ENCODE peak calls at places on chromosomes 1 and 21, in seven cellular contexts. R is left ventricle myocardium inferior, S is A673, F is astrocyte of the cerebellum, G is IMR-90, L is BE2C, O is AG04450. I is an unnamed sample.

GRCh38 chr21:38721055-38721454 is 84.7 kb upstream of the ETS2 start:
- DNase-seq in S (no peak), R (no peak), F (no peak), L (no peak), G (no peak), O (no peak), I (no peak)

GRCh38 chr1:5947978-5948680 is 44.1 kb downstream of the NPHP4 start:
- DNase-seq in O (no peak), R (no peak), G (no peak), S (no peak), F (no peak), L (no peak), I (peak; percentile 91)

GRCh38 chr1:52502789-52503188 is 50.1 kb downstream of the TUT4 start:
- DNase-seq in G (no peak), R (no peak), S (peak; percentile 6), L (peak; percentile 7), F (no peak), O (no peak), I (no peak)

GRCh38 chr1:171850951-171851350 is 9.7 kb downstream of the DNM3 start:
- DNase-seq in O (no peak), F (no peak), L (no peak), R (no peak), S (no peak), G (no peak), I (no peak)

GRCh38 chr1:93977546-93977945 is 68.3 kb upstream of the GCLM start:
- DNase-seq in F (no peak), O (no peak), L (no peak), S (no peak), G (peak; percentile 78), R (no peak), I (no peak)

GRCh38 chr1:44019398-44020044 is 11.7 kb downstream of the SLC6A9 start:
- DNase-seq in F (no peak), S (no peak), G (no peak), O (no peak), R (no peak), L (no peak), I (no peak)

GRCh38 chr1:15168479-15168878 is 14.9 kb downstream of the TMEM51 start:
- DNase-seq in S (no peak), R (no peak), L (no peak), G (peak; percentile 99), F (no peak), O (peak; percentile 86), I (no peak)

GRCh38 chr1:43556772-43557171 is 26.1 kb downstream of the PTPRF start:
- DNase-seq in S (no peak), F (no peak), L (no peak), G (no peak), O (no peak), R (no peak), I (no peak)

GRCh38 chr1:2314297-2314802 is 77.0 kb downstream of the MORN1 start:
- DNase-seq in R (peak; percentile 72), S (peak; percentile 82), L (peak; percentile 59), O (no peak), F (no peak), G (peak; percentile 36), I (no peak)

GRCh38 chr1:199875856-199876255 is 151.7 kb upstream of the NR5A2 start:
- DNase-seq in F (no peak), R (no peak), S (no peak), L (no peak), O (no peak), G (no peak), I (no peak)

GRCh38 chr1:212899845-212900244 is 41.8 kb downstream of the FLVCR1 start:
- DNase-seq in L (no peak), R (no peak), S (no peak), F (no peak), O (no peak), G (no peak), I (no peak)

GRCh38 chr1:43760745-43761343 is 53.5 kb downstream of the ST3GAL3 start:
- DNase-seq in O (no peak), R (no peak), G (no peak), S (peak; percentile 45), F (no peak), L (no peak), I (no peak)

GRCh38 chr1:86507935-86508582 is 38.8 kb upstream of the CLCA4 start:
- DNase-seq in L (no peak), O (peak; percentile 11), S (peak; percentile 57), F (no peak), G (peak; percentile 38), R (no peak), I (no peak)

GRCh38 chr1:203306970-203307541 is 1.7 kb downstream of the BTG2 start:
- DNase-seq in G (no peak), L (no peak), R (no peak), S (no peak), F (no peak), O (no peak), I (no peak)
- H3K4me3 ChIP-seq in G (peak overlapping the region; percentile 62), L (peak overlapping the region; percentile 94), R (peak overlapping the region; percentile 94), S (peak overlapping the region; percentile 72), F (peak overlapping the region; percentile 84), O (peak overlapping the region; percentile 87), I (peak overlapping the region; percentile 100)

DNA sequence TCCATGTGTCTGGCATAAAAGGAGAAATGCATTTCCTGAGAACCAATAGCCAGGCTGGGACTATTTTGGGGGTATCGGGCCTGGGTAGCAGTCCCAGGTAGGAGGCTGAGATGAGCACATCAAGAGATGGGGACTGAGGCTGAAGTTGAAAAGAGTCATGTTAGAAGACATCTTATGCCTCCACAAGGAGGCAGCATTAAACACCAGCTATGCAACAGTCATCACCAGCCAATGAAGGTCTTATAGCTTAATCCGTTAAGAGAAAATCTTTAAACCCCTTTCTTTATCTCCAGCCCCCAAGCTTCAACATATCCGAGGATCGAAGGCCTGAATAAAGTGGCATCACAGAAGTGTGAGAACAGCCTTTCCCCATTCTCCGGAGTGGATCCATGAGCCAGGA is 640.7 kb upstream of the PTBP2 start:
- DNase-seq in R (no peak), F (no peak), G (peak; percentile 16), O (no peak), L (no peak), S (peak; percentile 32), I (no peak)
- TF ChIP-seq CTCF in R (no peak), F (no peak), G (peak; percentile 22), O (peak; percentile 33), L (peak; percentile 19), S (peak; percentile 37), I (no peak)

DNA sequence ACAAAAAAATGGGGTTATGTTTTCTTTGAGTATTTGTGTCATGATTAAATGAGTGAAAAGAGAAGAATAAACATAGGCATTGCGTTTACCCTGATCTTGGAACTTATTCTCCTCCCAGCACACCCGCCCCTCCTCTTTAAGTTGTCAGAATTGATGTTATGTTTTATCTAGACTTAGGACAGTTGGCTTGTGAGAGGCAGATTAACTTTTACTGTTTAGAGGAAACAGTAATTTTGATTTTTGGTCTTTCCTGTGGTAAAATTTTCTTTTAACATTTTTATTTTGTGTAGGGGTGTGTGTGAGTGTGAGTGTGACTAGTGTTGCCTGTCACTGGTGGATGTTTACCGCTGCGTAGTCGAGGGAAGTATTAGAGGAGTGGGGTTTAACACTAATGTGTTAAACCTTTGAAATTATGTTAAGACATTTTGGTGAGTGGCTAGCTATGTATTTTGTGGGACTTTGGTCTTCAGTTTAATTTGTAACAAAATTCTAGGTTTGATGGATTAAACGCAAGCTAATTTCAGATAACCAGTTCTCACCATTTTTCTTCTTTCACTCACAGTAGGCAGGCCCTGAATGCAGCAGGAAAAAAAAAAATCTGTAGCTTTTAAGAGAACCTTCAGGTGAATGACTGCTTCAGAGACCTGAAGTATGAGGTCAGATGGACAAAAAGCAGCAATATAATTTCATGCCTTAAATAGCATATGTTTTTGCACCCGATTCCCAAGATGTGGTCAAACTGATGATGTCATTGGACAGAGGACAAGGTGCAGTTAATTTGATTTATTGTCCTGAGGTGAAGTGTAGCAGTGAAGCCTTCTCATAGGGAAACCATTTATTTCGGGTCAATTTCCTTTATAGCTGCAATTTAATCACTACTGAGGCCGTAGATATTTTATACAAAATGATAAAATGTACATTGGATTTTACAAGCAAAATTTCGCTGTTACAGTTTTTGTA is 2.7 kb downstream of the POU2F1 start:
- DNase-seq in G (peak; percentile 21), O (no peak), R (no peak), L (no peak), F (peak; percentile 51), S (no peak), I (no peak)
- H3K4me3 ChIP-seq in G (no peak overlapping the region), O (no peak overlapping the region), R (peak overlapping the region; percentile 99), L (no peak overlapping the region), F (no peak overlapping the region), S (no peak overlapping the region), I (no peak overlapping the region)

GRCh38 chr1:152658649-152659048 is 4.5 kb upstream of the LCE2D start:
- DNase-seq in S (no peak), L (no peak), O (no peak), F (no peak), R (no peak), G (no peak), I (no peak)

GRCh38 chr1:152657677-152658076 is 5.5 kb upstream of the LCE2D start:
- DNase-seq in L (no peak), F (no peak), S (no peak), O (no peak), R (no peak), G (no peak), I (no peak)

GRCh38 chr1:152656459-152656858 is 6.7 kb upstream of the LCE2D start:
- DNase-seq in O (no peak), R (no peak), F (no peak), G (no peak), S (no peak), L (no peak), I (no peak)

GRCh38 chr1:152654110-152654509 is 9.1 kb upstream of the LCE2D start:
- DNase-seq in G (peak; percentile 33), L (peak; percentile 71), F (peak; percentile 8), S (peak; percentile 76), R (no peak), O (no peak), I (no peak)
- TF ChIP-seq CTCF in G (peak; percentile 74), L (peak; percentile 91), F (peak; percentile 72), S (peak; percentile 91), R (peak; percentile 56), O (peak; percentile 50), I (no peak)

GRCh38 chr1:184408580-184408979 is 21.8 kb downstream of the C1orf21 start:
- DNase-seq in S (no peak), R (no peak), O (no peak), L (no peak), G (no peak), F (no peak), I (no peak)
- H3K4me3 ChIP-seq in S (no peak overlapping the region), R (no peak overlapping the region), O (no peak overlapping the region), L (no peak overlapping the region), G (no peak overlapping the region), F (no peak overlapping the region), I (no peak overlapping the region)

GRCh38 chr1:38507563-38507962 is 352.0 kb downstream of the RRAGC start:
- DNase-seq in O (no peak), F (no peak), L (no peak), S (peak; percentile 87), R (no peak), G (no peak), I (no peak)

GRCh38 chr1:38500891-38501290 is 358.7 kb downstream of the RRAGC start:
- DNase-seq in R (no peak), L (no peak), S (no peak), G (no peak), O (no peak), F (no peak), I (no peak)

GRCh38 chr1:38505950-38506349 is 353.6 kb downstream of the RRAGC start:
- DNase-seq in L (no peak), R (no peak), G (no peak), S (no peak), F (no peak), O (no peak), I (no peak)

GRCh38 chr1:38500352-38500751 is 359.2 kb downstream of the RRAGC start:
- DNase-seq in R (no peak), S (peak; percentile 51), O (no peak), G (no peak), L (peak; percentile 6), F (no peak), I (no peak)

GRCh38 chr1:38502772-38503171 is 356.8 kb downstream of the RRAGC start:
- DNase-seq in R (no peak), L (peak; percentile 14), O (no peak), G (no peak), F (no peak), S (no peak), I (no peak)
- TF ChIP-seq CTCF in R (no peak), L (peak; percentile 35), O (no peak), G (peak; percentile 14), F (no peak), S (peak; percentile 24), I (no peak)